ENCODE peak calls at places on chromosomes 11 and 22, in seven cellular contexts. One of them, this sample, is unnamed.

GRCh38 chr11:85423331-85423730 is 203.8 kb downstream of the DLG2 start:
- DNase-seq in GM23248: no peak
- DNase-seq in mesenchymal stem cell: no peak
- DNase-seq in choroid plexus epithelial cell: no peak
- DNase-seq in right lobe of liver: no peak
- DNase-seq in prostate gland: no peak
- DNase-seq in CD8-positive, alpha-beta T cell: no peak
- DNase-seq in this sample: no peak

GRCh38 chr22:27501191-27501936 is 300.2 kb downstream of the MN1 start:
- DNase-seq in right lobe of liver: no peak
- DNase-seq in prostate gland: no peak
- DNase-seq in mesenchymal stem cell: no peak
- DNase-seq in CD8-positive, alpha-beta T cell: no peak
- DNase-seq in GM23248: no peak
- DNase-seq in choroid plexus epithelial cell: no peak
- DNase-seq in this sample: no peak

GRCh38 chr11:27717377-27717776 is 17.1 kb upstream of the BDNF start:
- DNase-seq in right lobe of liver: no peak
- DNase-seq in GM23248: peak
- DNase-seq in mesenchymal stem cell: peak
- DNase-seq in choroid plexus epithelial cell: peak
- DNase-seq in CD8-positive, alpha-beta T cell: no peak
- DNase-seq in prostate gland: no peak
- DNase-seq in this sample: no peak

GRCh38 chr11:7892751-7893356 is 38.2 kb downstream of the OR10A6 start:
- DNase-seq in mesenchymal stem cell: peak
- DNase-seq in CD8-positive, alpha-beta T cell: no peak
- DNase-seq in GM23248: peak
- DNase-seq in right lobe of liver: no peak
- DNase-seq in choroid plexus epithelial cell: peak
- DNase-seq in prostate gland: no peak
- DNase-seq in this sample: peak

GRCh38 chr22:20953668-20954500 is 13.2 kb upstream of the AIFM3 start:
- DNase-seq in CD8-positive, alpha-beta T cell: no peak
- DNase-seq in prostate gland: peak
- DNase-seq in choroid plexus epithelial cell: peak
- DNase-seq in right lobe of liver: peak
- DNase-seq in GM23248: peak
- DNase-seq in mesenchymal stem cell: peak
- DNase-seq in this sample: no peak

GRCh38 chr11:43515090-43515489 is 156.4 kb downstream of the TTC17 start:
- DNase-seq in right lobe of liver: no peak
- DNase-seq in mesenchymal stem cell: no peak
- DNase-seq in prostate gland: no peak
- DNase-seq in CD8-positive, alpha-beta T cell: no peak
- DNase-seq in GM23248: peak
- DNase-seq in choroid plexus epithelial cell: no peak
- DNase-seq in this sample: peak

GRCh38 chr22:30420401-30421178 is 5.0 kb upstream of the MTFP1 start:
- DNase-seq in CD8-positive, alpha-beta T cell: no peak
- DNase-seq in right lobe of liver: no peak
- DNase-seq in GM23248: peak
- DNase-seq in mesenchymal stem cell: peak
- DNase-seq in choroid plexus epithelial cell: peak
- DNase-seq in prostate gland: no peak
- DNase-seq in this sample: no peak

GRCh38 chr11:27882066-27882697 is 181.9 kb upstream of the BDNF start:
- DNase-seq in choroid plexus epithelial cell: peak
- DNase-seq in mesenchymal stem cell: peak
- DNase-seq in GM23248: no peak
- DNase-seq in CD8-positive, alpha-beta T cell: no peak
- DNase-seq in right lobe of liver: no peak
- DNase-seq in prostate gland: no peak
- DNase-seq in this sample: peak

GRCh38 chr11:77130763-77131513 is 2.9 kb downstream of the MYO7A start:
- DNase-seq in mesenchymal stem cell: no peak
- DNase-seq in right lobe of liver: peak
- DNase-seq in prostate gland: no peak
- DNase-seq in choroid plexus epithelial cell: peak
- DNase-seq in GM23248: no peak
- DNase-seq in CD8-positive, alpha-beta T cell: no peak
- DNase-seq in this sample: no peak

GRCh38 chr22:26734339-26735018 is 77.1 kb downstream of the MIAT start:
- DNase-seq in mesenchymal stem cell: no peak
- DNase-seq in GM23248: no peak
- DNase-seq in prostate gland: no peak
- DNase-seq in right lobe of liver: no peak
- DNase-seq in CD8-positive, alpha-beta T cell: no peak
- DNase-seq in choroid plexus epithelial cell: no peak
- DNase-seq in this sample: no peak

GRCh38 chr11:128953151-128953550 is 10.5 kb upstream of the TP53AIP1 start:
- DNase-seq in mesenchymal stem cell: no peak
- DNase-seq in CD8-positive, alpha-beta T cell: no peak
- DNase-seq in prostate gland: no peak
- DNase-seq in choroid plexus epithelial cell: no peak
- DNase-seq in GM23248: no peak
- DNase-seq in right lobe of liver: no peak
- DNase-seq in this sample: no peak

GRCh38 chr22:39207141-39208012 is 37.4 kb downstream of the PDGFB start:
- DNase-seq in mesenchymal stem cell: no peak
- DNase-seq in GM23248: no peak
- DNase-seq in choroid plexus epithelial cell: peak
- DNase-seq in prostate gland: no peak
- DNase-seq in right lobe of liver: no peak
- DNase-seq in CD8-positive, alpha-beta T cell: no peak
- DNase-seq in this sample: no peak

GRCh38 chr11:76073716-76074115 is 132.6 kb downstream of the WNT11 start:
- DNase-seq in GM23248: peak
- DNase-seq in CD8-positive, alpha-beta T cell: no peak
- DNase-seq in choroid plexus epithelial cell: peak
- DNase-seq in mesenchymal stem cell: peak
- DNase-seq in prostate gland: no peak
- DNase-seq in right lobe of liver: no peak
- DNase-seq in this sample: no peak

GRCh38 chr22:49372530-49373288 is 455.0 kb downstream of the BRD1 start:
- DNase-seq in prostate gland: peak
- DNase-seq in CD8-positive, alpha-beta T cell: peak
- DNase-seq in right lobe of liver: no peak
- DNase-seq in GM23248: peak
- DNase-seq in choroid plexus epithelial cell: no peak
- DNase-seq in mesenchymal stem cell: no peak
- DNase-seq in this sample: no peak

GRCh38 chr11:126304457-126305072 is 705 bp downstream of the DCPS start:
- DNase-seq in GM23248: no peak
- DNase-seq in right lobe of liver: no peak
- DNase-seq in mesenchymal stem cell: no peak
- DNase-seq in CD8-positive, alpha-beta T cell: no peak
- DNase-seq in choroid plexus epithelial cell: no peak
- DNase-seq in prostate gland: no peak
- DNase-seq in this sample: peak

GRCh38 chr11:134120143-134120850 is 51.4 kb downstream of the JAM3 start:
- DNase-seq in right lobe of liver: no peak
- DNase-seq in CD8-positive, alpha-beta T cell: no peak
- DNase-seq in choroid plexus epithelial cell: peak
- DNase-seq in prostate gland: peak
- DNase-seq in mesenchymal stem cell: peak
- DNase-seq in GM23248: peak
- DNase-seq in this sample: no peak

GRCh38 chr11:126337121-126337471 is 18.4 kb upstream of the ST3GAL4 start:
- DNase-seq in choroid plexus epithelial cell: no peak
- DNase-seq in right lobe of liver: no peak
- DNase-seq in mesenchymal stem cell: no peak
- DNase-seq in prostate gland: no peak
- DNase-seq in GM23248: no peak
- DNase-seq in CD8-positive, alpha-beta T cell: no peak
- DNase-seq in this sample: no peak

GRCh38 chr22:46193898-46194310 is 43.6 kb downstream of the PPARA start:
- DNase-seq in prostate gland: no peak
- DNase-seq in choroid plexus epithelial cell: no peak
- DNase-seq in CD8-positive, alpha-beta T cell: no peak
- DNase-seq in mesenchymal stem cell: no peak
- DNase-seq in right lobe of liver: peak
- DNase-seq in GM23248: no peak
- DNase-seq in this sample: no peak

GRCh38 chr11:81080476-81080875 is 1639.6 kb upstream of the TENM4 start:
- DNase-seq in choroid plexus epithelial cell: peak
- DNase-seq in right lobe of liver: no peak
- DNase-seq in prostate gland: no peak
- DNase-seq in CD8-positive, alpha-beta T cell: no peak
- DNase-seq in mesenchymal stem cell: no peak
- DNase-seq in GM23248: no peak
- DNase-seq in this sample: no peak

GRCh38 chr11:101446238-101446637 is 137.6 kb downstream of the TRPC6 start:
- DNase-seq in mesenchymal stem cell: no peak
- DNase-seq in CD8-positive, alpha-beta T cell: no peak
- DNase-seq in GM23248: peak
- DNase-seq in choroid plexus epithelial cell: peak
- DNase-seq in right lobe of liver: no peak
- DNase-seq in prostate gland: no peak
- DNase-seq in this sample: no peak

GRCh38 chr11:71103266-71103665 is 149.1 kb downstream of the SHANK2 start:
- DNase-seq in CD8-positive, alpha-beta T cell: no peak
- DNase-seq in choroid plexus epithelial cell: no peak
- DNase-seq in prostate gland: peak
- DNase-seq in mesenchymal stem cell: no peak
- DNase-seq in GM23248: no peak
- DNase-seq in right lobe of liver: no peak
- DNase-seq in this sample: no peak

GRCh38 chr11:16605440-16605970 is 132.9 kb upstream of the C11orf58 start:
- DNase-seq in mesenchymal stem cell: peak
- DNase-seq in prostate gland: no peak
- DNase-seq in GM23248: peak
- DNase-seq in CD8-positive, alpha-beta T cell: no peak
- DNase-seq in choroid plexus epithelial cell: no peak
- DNase-seq in right lobe of liver: peak
- DNase-seq in this sample: no peak

GRCh38 chr22:46052801-46053562 is 76.0 kb upstream of the WNT7B start:
- DNase-seq in CD8-positive, alpha-beta T cell: no peak
- DNase-seq in right lobe of liver: peak
- DNase-seq in mesenchymal stem cell: no peak
- DNase-seq in choroid plexus epithelial cell: peak
- DNase-seq in prostate gland: no peak
- DNase-seq in GM23248: peak
- DNase-seq in this sample: no peak

GRCh38 chr11:44899959-44900358 is 50.7 kb downstream of the TP53I11 start:
- DNase-seq in CD8-positive, alpha-beta T cell: no peak
- DNase-seq in prostate gland: no peak
- DNase-seq in choroid plexus epithelial cell: peak
- DNase-seq in right lobe of liver: no peak
- DNase-seq in GM23248: peak
- DNase-seq in mesenchymal stem cell: peak
- DNase-seq in this sample: peak

GRCh38 chr11:44301856-44302231 is 8.1 kb downstream of the ALX4 start:
- DNase-seq in mesenchymal stem cell: peak
- DNase-seq in GM23248: peak
- DNase-seq in choroid plexus epithelial cell: no peak
- DNase-seq in CD8-positive, alpha-beta T cell: no peak
- DNase-seq in prostate gland: no peak
- DNase-seq in right lobe of liver: no peak
- DNase-seq in this sample: no peak

GRCh38 chr22:19762315-19763140 is 1.9 kb downstream of the TBX1 start:
- DNase-seq in prostate gland: no peak
- DNase-seq in choroid plexus epithelial cell: no peak
- DNase-seq in mesenchymal stem cell: peak
- DNase-seq in GM23248: peak
- DNase-seq in CD8-positive, alpha-beta T cell: no peak
- DNase-seq in right lobe of liver: no peak
- DNase-seq in this sample: no peak
- H3K4me3 ChIP-seq in prostate gland: peak
- H3K4me3 ChIP-seq in choroid plexus epithelial cell: no peak
- H3K4me3 ChIP-seq in mesenchymal stem cell: peak
- H3K4me3 ChIP-seq in GM23248: peak
- H3K4me3 ChIP-seq in CD8-positive, alpha-beta T cell: no peak
- H3K4me3 ChIP-seq in right lobe of liver: no peak
- H3K4me3 ChIP-seq in this sample: no peak

DNA sequence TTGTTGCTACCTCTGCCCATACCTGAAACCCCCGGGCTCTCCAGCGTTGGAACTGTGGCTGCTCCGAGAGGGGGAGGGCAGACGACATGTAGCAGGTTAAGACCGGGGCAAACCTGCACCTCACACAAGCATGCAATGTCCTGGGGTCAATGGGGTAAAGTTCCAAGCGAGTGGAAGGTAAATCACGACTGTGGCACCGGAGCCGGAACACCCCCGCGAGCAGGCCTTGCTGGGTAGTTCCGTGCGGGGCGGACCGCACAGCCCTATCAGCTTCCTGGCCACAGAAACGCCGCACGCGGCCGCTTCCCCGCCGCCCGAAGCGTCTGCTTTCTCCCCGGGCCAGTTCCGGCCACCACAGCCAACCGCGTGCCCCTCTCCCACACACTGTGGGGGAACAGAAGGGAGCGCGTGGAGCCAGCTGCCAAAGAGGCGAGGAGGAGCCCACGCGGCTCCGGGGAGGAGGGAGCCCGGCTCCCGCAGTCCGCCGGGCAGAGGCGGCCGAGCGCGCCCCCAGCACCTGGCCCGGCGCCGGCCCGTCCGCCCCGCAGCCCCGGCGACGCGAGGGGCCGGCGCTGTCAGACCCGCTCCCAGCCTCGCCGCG is 1.6 kb downstream of the SPTBN2 start:
- DNase-seq in prostate gland: no peak
- DNase-seq in GM23248: peak
- DNase-seq in mesenchymal stem cell: peak
- DNase-seq in CD8-positive, alpha-beta T cell: no peak
- DNase-seq in right lobe of liver: peak
- DNase-seq in choroid plexus epithelial cell: peak
- DNase-seq in this sample: no peak
- H3K4me3 ChIP-seq in prostate gland: peak
- H3K4me3 ChIP-seq in GM23248: peak
- H3K4me3 ChIP-seq in mesenchymal stem cell: peak
- H3K4me3 ChIP-seq in CD8-positive, alpha-beta T cell: peak
- H3K4me3 ChIP-seq in right lobe of liver: peak
- H3K4me3 ChIP-seq in choroid plexus epithelial cell: peak
- H3K4me3 ChIP-seq in this sample: no peak

GRCh38 chr11:100152751-100153150 is 534.3 kb upstream of the ARHGAP42 start:
- DNase-seq in right lobe of liver: no peak
- DNase-seq in CD8-positive, alpha-beta T cell: no peak
- DNase-seq in mesenchymal stem cell: no peak
- DNase-seq in prostate gland: no peak
- DNase-seq in choroid plexus epithelial cell: peak
- DNase-seq in GM23248: no peak
- DNase-seq in this sample: no peak

DNA sequence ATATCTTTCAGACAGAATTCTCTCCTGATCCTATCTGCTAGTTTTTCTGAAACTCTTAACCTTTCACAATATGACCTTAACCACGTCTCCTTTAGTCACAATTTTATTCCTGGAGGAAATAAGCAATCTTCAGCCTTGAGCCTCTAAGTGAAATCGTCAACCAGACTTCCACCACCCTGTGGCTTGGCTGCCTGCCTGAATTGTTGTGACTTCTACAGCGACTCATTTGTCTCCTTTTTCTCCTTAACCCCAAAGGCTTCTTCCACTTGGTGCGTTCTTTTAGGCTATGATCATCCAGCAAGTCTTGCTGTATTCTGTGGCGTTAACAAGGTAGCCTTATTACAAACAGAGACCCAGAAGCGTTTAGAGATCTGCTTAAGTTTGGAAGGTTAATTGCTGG is 535.1 kb upstream of the ARHGAP42 start:
- DNase-seq in prostate gland: no peak
- DNase-seq in GM23248: peak
- DNase-seq in CD8-positive, alpha-beta T cell: no peak
- DNase-seq in right lobe of liver: no peak
- DNase-seq in mesenchymal stem cell: peak
- DNase-seq in choroid plexus epithelial cell: peak
- DNase-seq in this sample: no peak
- H3K4me3 ChIP-seq in prostate gland: no peak
- H3K4me3 ChIP-seq in GM23248: no peak
- H3K4me3 ChIP-seq in CD8-positive, alpha-beta T cell: no peak
- H3K4me3 ChIP-seq in right lobe of liver: no peak
- H3K4me3 ChIP-seq in mesenchymal stem cell: peak
- H3K4me3 ChIP-seq in choroid plexus epithelial cell: no peak
- H3K4me3 ChIP-seq in this sample: no peak

GRCh38 chr22:37335819-37336199 is 53.5 kb downstream of the CYTH4 start:
- DNase-seq in choroid plexus epithelial cell: no peak
- DNase-seq in GM23248: no peak
- DNase-seq in prostate gland: no peak
- DNase-seq in mesenchymal stem cell: no peak
- DNase-seq in right lobe of liver: no peak
- DNase-seq in CD8-positive, alpha-beta T cell: no peak
- DNase-seq in this sample: no peak
- H3K4me3 ChIP-seq in choroid plexus epithelial cell: no peak
- H3K4me3 ChIP-seq in GM23248: no peak
- H3K4me3 ChIP-seq in prostate gland: no peak
- H3K4me3 ChIP-seq in mesenchymal stem cell: no peak
- H3K4me3 ChIP-seq in right lobe of liver: no peak
- H3K4me3 ChIP-seq in CD8-positive, alpha-beta T cell: no peak
- H3K4me3 ChIP-seq in this sample: no peak

This sample was measured in GM12865.